ENCODE peak calls at places on chromosomes 6 and 20, in nine cellular contexts. A is psoas muscle, P is WERI-Rb-1, E is left lung, R is fibroblast of mammary gland, C is K562, L is upper lobe of right lung, I is dorsolateral prefrontal cortex, B is pancreas. H is an unnamed sample.

GRCh38 chr6:83429269-83429668 is 1.6 kb downstream of the ME1 start:
- DNase-seq in A (no peak), P (no peak), E (no peak), R (no peak), C (no peak), L (no peak), I (no peak), B (no peak), H (no peak)

GRCh38 chr6:112149719-112150263 is 62.4 kb downstream of the FAM229B start:
- DNase-seq in A (no peak), P (no peak), E (no peak), R (peak; percentile 76), C (no peak), L (no peak), I (no peak), B (no peak), H (no peak)

GRCh38 chr20:14383326-14383725 is 45.9 kb upstream of the FLRT3 start:
- DNase-seq in A (no peak), P (no peak), E (no peak), R (no peak), C (no peak), L (no peak), I (no peak), B (no peak), H (no peak)

GRCh38 chr6:16583151-16583762 is 178.0 kb downstream of the ATXN1 start:
- DNase-seq in A (no peak), P (no peak), E (no peak), R (peak; percentile 40), C (no peak), L (no peak), I (no peak), B (no peak), H (no peak)

GRCh38 chr6:16481680-16482079 is 243.3 kb downstream of the GMPR start:
- DNase-seq in A (no peak), P (no peak), E (no peak), R (no peak), C (no peak), L (no peak), I (no peak), B (no peak), H (no peak)

GRCh38 chr6:1988843-1989242 is 256.6 kb downstream of the GMDS start:
- DNase-seq in A (no peak), P (no peak), E (no peak), R (no peak), C (no peak), L (no peak), I (no peak), B (no peak), H (no peak)

GRCh38 chr20:46953596-46953995 is 59.0 kb downstream of the EYA2 start:
- DNase-seq in A (no peak), P (no peak), E (no peak), R (no peak), C (no peak), L (no peak), I (no peak), B (no peak), H (no peak)

GRCh38 chr6:160088069-160088773 is 33.4 kb upstream of the SLC22A1 start:
- DNase-seq in A (peak; percentile 64), P (peak; percentile 21), E (no peak), R (peak; percentile 95), C (peak; percentile 52), L (no peak), I (no peak), B (peak; percentile 40), H (no peak)

GRCh38 chr6:466564-466963 is 75.0 kb downstream of the IRF4 start:
- DNase-seq in A (no peak), P (no peak), E (no peak), R (no peak), C (no peak), L (no peak), I (no peak), B (no peak), H (no peak)

GRCh38 chr20:32437391-32438074 is 79.4 kb downstream of the ASXL1 start:
- DNase-seq in A (no peak), P (no peak), E (no peak), R (no peak), C (no peak), L (no peak), I (no peak), B (no peak), H (no peak)

GRCh38 chr6:8100159-8100854 is 2.0 kb downstream of the EEF1E1 start:
- DNase-seq in A (no peak), P (no peak), E (no peak), R (no peak), C (peak; percentile 35), L (no peak), I (no peak), B (no peak), H (no peak)
- H3K4me3 ChIP-seq in A (no peak overlapping the region), P (no peak overlapping the region), E (no peak overlapping the region), R (no peak overlapping the region), C (peak overlapping the region; percentile 38), L (no peak overlapping the region), I (no peak overlapping the region), B (peak overlapping the region; percentile 17), H (no peak overlapping the region)

GRCh38 chr6:152595507-152595906 is 41.7 kb downstream of the SYNE1 start:
- DNase-seq in A (no peak), P (no peak), E (no peak), R (peak; percentile 14), C (no peak), L (no peak), I (no peak), B (no peak), H (no peak)
- TF ChIP-seq CTCF in A (no peak), P (peak; percentile 39), E (peak; percentile 37), R (peak; percentile 54), C (no peak), L (peak; percentile 43), I (no peak), B (no peak), H (peak; percentile 47)

GRCh38 chr6:25831532-25832306 is at the start of gene SLC17A1:
- DNase-seq in A (no peak), P (no peak), E (no peak), R (no peak), C (no peak), L (no peak), I (no peak), B (no peak), H (no peak)
- H3K4me3 ChIP-seq in A (no peak within 1 kb of the TSS), P (no peak within 1 kb of the TSS), E (no peak within 1 kb of the TSS), R (no peak within 1 kb of the TSS), C (no peak within 1 kb of the TSS), L (no peak within 1 kb of the TSS), I (no peak within 1 kb of the TSS), B (no peak within 1 kb of the TSS), H (no peak within 1 kb of the TSS)

DNA sequence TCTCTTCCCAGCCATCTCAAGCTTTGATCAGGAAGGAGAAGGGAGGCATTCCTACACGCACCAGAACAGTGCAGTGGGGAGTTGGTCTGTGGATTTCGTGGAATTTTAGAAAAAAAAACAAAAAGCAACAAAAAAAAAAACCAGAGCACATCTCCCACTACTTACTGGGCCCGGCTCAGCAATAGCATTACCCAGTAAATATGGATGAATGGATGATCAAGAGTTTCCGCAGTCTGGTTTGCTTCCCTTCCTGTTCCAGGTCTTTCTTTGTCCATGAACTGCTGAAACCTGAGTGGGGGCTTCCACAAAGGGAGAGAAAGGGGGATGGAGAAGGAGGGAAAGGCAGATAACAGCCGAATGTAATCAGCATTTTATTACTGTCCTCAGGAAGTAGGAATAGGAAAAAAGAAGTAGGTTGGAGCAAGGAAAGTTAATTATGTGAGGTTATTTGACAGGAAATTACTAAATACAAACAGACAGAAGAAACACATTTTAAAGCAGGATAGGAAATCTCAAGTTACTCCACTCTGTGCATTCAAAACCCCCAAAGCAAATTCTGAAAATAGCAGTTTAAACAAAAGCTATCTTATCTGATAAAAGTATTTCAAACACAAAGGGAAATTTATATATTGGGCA is 349.0 kb downstream of the PRL start:
- DNase-seq in A (no peak), P (no peak), E (no peak), R (no peak), C (no peak), L (no peak), I (no peak), B (no peak), H (no peak)
- TF ChIP-seq CTCF in A (no peak), P (no peak), E (no peak), R (no peak), C (no peak), L (no peak), I (no peak), B (no peak), H (no peak)

H was measured in GM12864.